ENCODE peak calls at places on chromosome 15, in seven cellular contexts. S, N, T, I, L, O and Y are unnamed samples.

GRCh38 chr15:35319354-35319753 is 226.6 kb downstream of the DPH6 start:
- DNase-seq in T (no peak), O (no peak), S (no peak), N (no peak), I (no peak), L (no peak), Y (no peak)

GRCh38 chr15:48929611-48930170 is 34.0 kb downstream of the SHC4 start:
- DNase-seq in L (no peak), O (no peak), S (no peak), I (no peak), N (no peak), T (no peak), Y (no peak)

GRCh38 chr15:51071609-51072008 is 23.1 kb downstream of the TNFAIP8L3 start:
- DNase-seq in T (no peak), N (no peak), S (no peak), O (no peak), L (no peak), I (peak), Y (no peak)

GRCh38 chr15:44029940-44030568 is 165.0 kb downstream of the FRMD5 start:
- DNase-seq in T (no peak), S (peak), O (no peak), N (no peak), L (no peak), I (no peak), Y (no peak)

GRCh38 chr15:68374346-68374745 is 57.6 kb downstream of the ITGA11 start:
- DNase-seq in T (no peak), I (no peak), N (no peak), L (no peak), S (no peak), O (no peak), Y (no peak)

GRCh38 chr15:36301931-36302330 is 277.5 kb upstream of the CDIN1 start:
- DNase-seq in S (no peak), T (no peak), L (no peak), N (no peak), O (no peak), I (no peak), Y (no peak)

GRCh38 chr15:22866066-22866465 is 27.6 kb downstream of the NIPA2 start:
- DNase-seq in O (no peak), S (peak), N (no peak), I (no peak), T (no peak), L (no peak), Y (no peak)

GRCh38 chr15:85744636-85745422 is 49.9 kb downstream of the KLHL25 start:
- DNase-seq in S (no peak), O (no peak), T (no peak), L (no peak), N (no peak), I (no peak), Y (no peak)

GRCh38 chr15:56040081-56041035 is 46.9 kb upstream of the NEDD4 start:
- DNase-seq in T (peak), I (no peak), N (no peak), O (no peak), S (peak), L (peak), Y (peak)